ENCODE peak calls at places on chromosomes 7 and 10, in nine cellular contexts. One of them, this sample, is unnamed.
A peak's percentile ranks its signal among the peaks of the same experiment; 100 is the strongest.

GRCh38 chr7:1355568-1356340 is 103.5 kb downstream of the MICALL2 start:
- DNase-seq in upper lobe of right lung: peak; percentile 63
- DNase-seq in CD4-positive, alpha-beta T cell: no peak
- DNase-seq in AG09309: no peak
- DNase-seq in psoas muscle: no peak
- DNase-seq in GM13977: no peak
- DNase-seq in brain microvascular endothelial cell: no peak
- DNase-seq in MCF 10A: no peak
- DNase-seq in astrocyte of the spinal cord: no peak
- DNase-seq in this sample: no peak

GRCh38 chr10:86651631-86652331 is 2.6 kb upstream of the OPN4 start:
- DNase-seq in upper lobe of right lung: peak; percentile 57
- DNase-seq in CD4-positive, alpha-beta T cell: no peak
- DNase-seq in AG09309: no peak
- DNase-seq in psoas muscle: no peak
- DNase-seq in GM13977: no peak
- DNase-seq in brain microvascular endothelial cell: no peak
- DNase-seq in MCF 10A: no peak
- DNase-seq in astrocyte of the spinal cord: no peak
- DNase-seq in this sample: no peak

GRCh38 chr7:134300988-134301387 is 15.7 kb downstream of the SLC35B4 start:
- DNase-seq in upper lobe of right lung: no peak
- DNase-seq in CD4-positive, alpha-beta T cell: no peak
- DNase-seq in AG09309: no peak
- DNase-seq in psoas muscle: no peak
- DNase-seq in GM13977: no peak
- DNase-seq in brain microvascular endothelial cell: no peak
- DNase-seq in MCF 10A: no peak
- DNase-seq in astrocyte of the spinal cord: no peak
- DNase-seq in this sample: no peak

GRCh38 chr7:297611-298374 is 7.8 kb downstream of the FOXL3 start:
- DNase-seq in upper lobe of right lung: peak; percentile 62
- DNase-seq in CD4-positive, alpha-beta T cell: no peak
- DNase-seq in AG09309: no peak
- DNase-seq in psoas muscle: no peak
- DNase-seq in GM13977: no peak
- DNase-seq in brain microvascular endothelial cell: no peak
- DNase-seq in MCF 10A: no peak
- DNase-seq in astrocyte of the spinal cord: no peak
- DNase-seq in this sample: no peak

GRCh38 chr10:75230600-75231038 is 5.1 kb downstream of the COMTD1 start:
- DNase-seq in upper lobe of right lung: peak; percentile 93
- DNase-seq in CD4-positive, alpha-beta T cell: peak; percentile 90
- DNase-seq in AG09309: no peak
- DNase-seq in psoas muscle: peak; percentile 90
- DNase-seq in GM13977: peak; percentile 84
- DNase-seq in brain microvascular endothelial cell: peak; percentile 92
- DNase-seq in MCF 10A: peak; percentile 89
- DNase-seq in astrocyte of the spinal cord: peak; percentile 84
- DNase-seq in this sample: peak; percentile 59

GRCh38 chr10:66714741-66715140 is 211.1 kb upstream of the LRRTM3 start:
- DNase-seq in upper lobe of right lung: no peak
- DNase-seq in CD4-positive, alpha-beta T cell: no peak
- DNase-seq in AG09309: no peak
- DNase-seq in psoas muscle: no peak
- DNase-seq in GM13977: no peak
- DNase-seq in brain microvascular endothelial cell: no peak
- DNase-seq in MCF 10A: peak; percentile 47
- DNase-seq in astrocyte of the spinal cord: peak; percentile 5
- DNase-seq in this sample: no peak

GRCh38 chr7:2633538-2634264 is 1.9 kb downstream of the TTYH3 start:
- DNase-seq in upper lobe of right lung: peak; percentile 78
- DNase-seq in CD4-positive, alpha-beta T cell: no peak
- DNase-seq in AG09309: peak; percentile 76
- DNase-seq in psoas muscle: peak; percentile 80
- DNase-seq in GM13977: no peak
- DNase-seq in brain microvascular endothelial cell: peak; percentile 80
- DNase-seq in MCF 10A: peak; percentile 83
- DNase-seq in astrocyte of the spinal cord: peak; percentile 87
- DNase-seq in this sample: peak; percentile 78

GRCh38 chr7:45072131-45073030 is 16.4 kb downstream of the NACAD start:
- DNase-seq in upper lobe of right lung: no peak
- DNase-seq in CD4-positive, alpha-beta T cell: no peak
- DNase-seq in AG09309: no peak
- DNase-seq in psoas muscle: no peak
- DNase-seq in GM13977: no peak
- DNase-seq in brain microvascular endothelial cell: no peak
- DNase-seq in MCF 10A: no peak
- DNase-seq in astrocyte of the spinal cord: no peak
- DNase-seq in this sample: no peak

GRCh38 chr7:112056409-112056808 is 149.8 kb downstream of the DOCK4 start:
- DNase-seq in upper lobe of right lung: no peak
- DNase-seq in CD4-positive, alpha-beta T cell: no peak
- DNase-seq in AG09309: no peak
- DNase-seq in psoas muscle: no peak
- DNase-seq in GM13977: peak; percentile 17
- DNase-seq in brain microvascular endothelial cell: peak; percentile 37
- DNase-seq in MCF 10A: peak; percentile 65
- DNase-seq in astrocyte of the spinal cord: peak; percentile 10
- DNase-seq in this sample: no peak

GRCh38 chr10:12353399-12354027 is 4.2 kb downstream of the CAMK1D start:
- DNase-seq in upper lobe of right lung: no peak
- DNase-seq in CD4-positive, alpha-beta T cell: no peak
- DNase-seq in AG09309: no peak
- DNase-seq in psoas muscle: no peak
- DNase-seq in GM13977: no peak
- DNase-seq in brain microvascular endothelial cell: no peak
- DNase-seq in MCF 10A: no peak
- DNase-seq in astrocyte of the spinal cord: no peak
- DNase-seq in this sample: no peak

GRCh38 chr10:114261116-114261515 is 22.1 kb downstream of the VWA2 start:
- DNase-seq in upper lobe of right lung: no peak
- DNase-seq in CD4-positive, alpha-beta T cell: no peak
- DNase-seq in AG09309: peak; percentile 60
- DNase-seq in psoas muscle: no peak
- DNase-seq in GM13977: no peak
- DNase-seq in brain microvascular endothelial cell: peak; percentile 61
- DNase-seq in MCF 10A: no peak
- DNase-seq in astrocyte of the spinal cord: peak; percentile 41
- DNase-seq in this sample: peak; percentile 16

GRCh38 chr10:16742165-16742960 is 74.9 kb downstream of the RSU1 start:
- DNase-seq in upper lobe of right lung: no peak
- DNase-seq in CD4-positive, alpha-beta T cell: no peak
- DNase-seq in AG09309: no peak
- DNase-seq in psoas muscle: no peak
- DNase-seq in GM13977: no peak
- DNase-seq in brain microvascular endothelial cell: no peak
- DNase-seq in MCF 10A: no peak
- DNase-seq in astrocyte of the spinal cord: no peak
- DNase-seq in this sample: no peak

GRCh38 chr10:79383974-79384606 is 36.8 kb downstream of the PPIF start:
- DNase-seq in upper lobe of right lung: peak; percentile 60
- DNase-seq in CD4-positive, alpha-beta T cell: no peak
- DNase-seq in AG09309: no peak
- DNase-seq in psoas muscle: no peak
- DNase-seq in GM13977: no peak
- DNase-seq in brain microvascular endothelial cell: no peak
- DNase-seq in MCF 10A: no peak
- DNase-seq in astrocyte of the spinal cord: no peak
- DNase-seq in this sample: no peak

GRCh38 chr7:51267169-51267568 is 49.4 kb downstream of the COBL start:
- DNase-seq in upper lobe of right lung: no peak
- DNase-seq in CD4-positive, alpha-beta T cell: no peak
- DNase-seq in AG09309: no peak
- DNase-seq in psoas muscle: no peak
- DNase-seq in GM13977: no peak
- DNase-seq in brain microvascular endothelial cell: no peak
- DNase-seq in MCF 10A: no peak
- DNase-seq in astrocyte of the spinal cord: no peak
- DNase-seq in this sample: no peak

DNA sequence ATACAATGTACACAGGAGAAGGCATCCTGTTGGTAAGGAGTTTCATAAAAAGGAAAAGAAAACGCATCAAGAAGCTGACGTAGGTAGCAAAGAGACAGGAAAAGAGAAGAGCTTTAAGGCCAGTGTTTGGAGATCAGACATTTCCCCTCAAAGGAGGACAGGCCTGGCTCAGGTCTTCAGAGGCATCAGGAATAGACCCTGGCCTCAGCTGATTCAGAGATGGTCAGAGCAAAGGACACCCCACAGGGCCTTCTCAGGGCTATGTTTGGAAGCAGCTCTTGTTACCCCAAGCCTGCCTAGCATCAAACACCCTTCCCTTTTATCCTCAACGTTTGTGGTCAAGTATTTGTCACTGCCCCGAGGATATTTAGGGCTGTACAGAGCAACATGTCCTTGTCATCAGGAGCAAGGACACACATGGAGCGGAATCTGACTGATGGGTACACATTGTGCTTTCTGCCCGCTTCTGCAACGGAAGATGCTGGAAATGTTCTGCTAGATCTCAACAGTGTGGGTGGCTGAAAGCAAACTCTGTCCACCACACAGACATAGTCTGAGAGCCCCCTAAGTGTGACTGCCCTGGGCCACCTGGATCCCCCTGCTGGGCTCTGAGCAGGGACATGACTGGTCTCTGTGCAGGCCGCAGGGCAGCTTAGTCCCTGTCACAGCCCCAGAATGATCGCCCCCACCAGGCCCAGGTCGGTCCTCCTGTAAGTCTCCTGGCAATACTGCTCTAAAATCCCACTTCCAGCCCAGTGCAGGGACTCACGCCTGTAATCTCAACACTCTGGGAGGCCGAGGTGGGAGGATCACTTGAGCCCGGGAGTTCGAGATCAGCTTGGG is 1.0 kb upstream of the ZDHHC4 start:
- DNase-seq in upper lobe of right lung: no peak
- DNase-seq in CD4-positive, alpha-beta T cell: no peak
- DNase-seq in AG09309: no peak
- DNase-seq in psoas muscle: no peak
- DNase-seq in GM13977: no peak
- DNase-seq in brain microvascular endothelial cell: no peak
- DNase-seq in MCF 10A: no peak
- DNase-seq in astrocyte of the spinal cord: no peak
- DNase-seq in this sample: no peak
- TF ChIP-seq CTCF in upper lobe of right lung: no peak
- TF ChIP-seq CTCF in CD4-positive, alpha-beta T cell: no peak
- TF ChIP-seq CTCF in AG09309: no peak
- TF ChIP-seq CTCF in psoas muscle: no peak
- TF ChIP-seq CTCF in GM13977: peak; percentile 30
- TF ChIP-seq CTCF in brain microvascular endothelial cell: no peak
- TF ChIP-seq CTCF in MCF 10A: no peak
- TF ChIP-seq CTCF in astrocyte of the spinal cord: no peak
- TF ChIP-seq CTCF in this sample: no peak

GRCh38 chr7:41599760-41600159 is 103.1 kb downstream of the INHBA start:
- DNase-seq in upper lobe of right lung: no peak
- DNase-seq in CD4-positive, alpha-beta T cell: no peak
- DNase-seq in AG09309: no peak
- DNase-seq in psoas muscle: no peak
- DNase-seq in GM13977: no peak
- DNase-seq in brain microvascular endothelial cell: no peak
- DNase-seq in MCF 10A: no peak
- DNase-seq in astrocyte of the spinal cord: no peak
- DNase-seq in this sample: no peak
- TF ChIP-seq CTCF in upper lobe of right lung: no peak
- TF ChIP-seq CTCF in CD4-positive, alpha-beta T cell: no peak
- TF ChIP-seq CTCF in AG09309: no peak
- TF ChIP-seq CTCF in psoas muscle: no peak
- TF ChIP-seq CTCF in GM13977: peak; percentile 14
- TF ChIP-seq CTCF in brain microvascular endothelial cell: peak; percentile 43
- TF ChIP-seq CTCF in MCF 10A: peak; percentile 17
- TF ChIP-seq CTCF in astrocyte of the spinal cord: peak; percentile 17
- TF ChIP-seq CTCF in this sample: no peak

GRCh38 chr7:42380411-42380810 is 143.4 kb upstream of the GLI3 start:
- DNase-seq in upper lobe of right lung: no peak
- DNase-seq in CD4-positive, alpha-beta T cell: no peak
- DNase-seq in AG09309: peak; percentile 31
- DNase-seq in psoas muscle: no peak
- DNase-seq in GM13977: no peak
- DNase-seq in brain microvascular endothelial cell: no peak
- DNase-seq in MCF 10A: no peak
- DNase-seq in astrocyte of the spinal cord: peak; percentile 34
- DNase-seq in this sample: peak; percentile 11
- TF ChIP-seq CTCF in upper lobe of right lung: no peak
- TF ChIP-seq CTCF in CD4-positive, alpha-beta T cell: no peak
- TF ChIP-seq CTCF in AG09309: no peak
- TF ChIP-seq CTCF in psoas muscle: no peak
- TF ChIP-seq CTCF in GM13977: no peak
- TF ChIP-seq CTCF in brain microvascular endothelial cell: no peak
- TF ChIP-seq CTCF in MCF 10A: no peak
- TF ChIP-seq CTCF in astrocyte of the spinal cord: no peak
- TF ChIP-seq CTCF in this sample: no peak

GRCh38 chr7:100968031-100968430 is 1.3 kb upstream of the MUC12 start:
- DNase-seq in upper lobe of right lung: no peak
- DNase-seq in CD4-positive, alpha-beta T cell: no peak
- DNase-seq in AG09309: no peak
- DNase-seq in psoas muscle: no peak
- DNase-seq in GM13977: no peak
- DNase-seq in brain microvascular endothelial cell: no peak
- DNase-seq in MCF 10A: no peak
- DNase-seq in astrocyte of the spinal cord: no peak
- DNase-seq in this sample: no peak

GRCh38 chr7:100968650-100969049 is 715 bp upstream of the MUC12 start:
- DNase-seq in upper lobe of right lung: no peak
- DNase-seq in CD4-positive, alpha-beta T cell: no peak
- DNase-seq in AG09309: no peak
- DNase-seq in psoas muscle: no peak
- DNase-seq in GM13977: no peak
- DNase-seq in brain microvascular endothelial cell: no peak
- DNase-seq in MCF 10A: no peak
- DNase-seq in astrocyte of the spinal cord: no peak
- DNase-seq in this sample: no peak

GRCh38 chr7:100966542-100967291 is 2.6 kb upstream of the MUC12 start:
- DNase-seq in upper lobe of right lung: peak; percentile 68
- DNase-seq in CD4-positive, alpha-beta T cell: no peak
- DNase-seq in AG09309: no peak
- DNase-seq in psoas muscle: no peak
- DNase-seq in GM13977: no peak
- DNase-seq in brain microvascular endothelial cell: no peak
- DNase-seq in MCF 10A: no peak
- DNase-seq in astrocyte of the spinal cord: no peak
- DNase-seq in this sample: no peak

GRCh38 chr7:100965723-100966541 is 3.4 kb upstream of the MUC12 start:
- DNase-seq in upper lobe of right lung: peak; percentile 91
- DNase-seq in CD4-positive, alpha-beta T cell: peak; percentile 56
- DNase-seq in AG09309: no peak
- DNase-seq in psoas muscle: peak; percentile 53
- DNase-seq in GM13977: peak; percentile 96
- DNase-seq in brain microvascular endothelial cell: peak; percentile 51
- DNase-seq in MCF 10A: peak; percentile 58
- DNase-seq in astrocyte of the spinal cord: peak; percentile 24
- DNase-seq in this sample: no peak

GRCh38 chr7:100967292-100967863 is 2.0 kb upstream of the MUC12 start:
- DNase-seq in upper lobe of right lung: no peak
- DNase-seq in CD4-positive, alpha-beta T cell: no peak
- DNase-seq in AG09309: no peak
- DNase-seq in psoas muscle: no peak
- DNase-seq in GM13977: peak; percentile 55
- DNase-seq in brain microvascular endothelial cell: no peak
- DNase-seq in MCF 10A: peak; percentile 8
- DNase-seq in astrocyte of the spinal cord: no peak
- DNase-seq in this sample: no peak
- TF ChIP-seq CTCF in upper lobe of right lung: no peak
- TF ChIP-seq CTCF in CD4-positive, alpha-beta T cell: no peak
- TF ChIP-seq CTCF in AG09309: no peak
- TF ChIP-seq CTCF in psoas muscle: no peak
- TF ChIP-seq CTCF in GM13977: no peak
- TF ChIP-seq CTCF in brain microvascular endothelial cell: no peak
- TF ChIP-seq CTCF in MCF 10A: no peak
- TF ChIP-seq CTCF in astrocyte of the spinal cord: no peak
- TF ChIP-seq CTCF in this sample: no peak

GRCh38 chr10:102120142-102120986 is at the start of gene LDB1:
- DNase-seq in upper lobe of right lung: peak; percentile 91
- DNase-seq in CD4-positive, alpha-beta T cell: peak; percentile 62
- DNase-seq in AG09309: no peak
- DNase-seq in psoas muscle: peak; percentile 81
- DNase-seq in GM13977: peak; percentile 92
- DNase-seq in brain microvascular endothelial cell: peak; percentile 52
- DNase-seq in MCF 10A: peak; percentile 74
- DNase-seq in astrocyte of the spinal cord: peak; percentile 80
- DNase-seq in this sample: peak; percentile 50
- TF ChIP-seq CTCF in upper lobe of right lung: peak; percentile 5
- TF ChIP-seq CTCF in CD4-positive, alpha-beta T cell: no peak
- TF ChIP-seq CTCF in AG09309: no peak
- TF ChIP-seq CTCF in psoas muscle: peak; percentile 15
- TF ChIP-seq CTCF in GM13977: no peak
- TF ChIP-seq CTCF in brain microvascular endothelial cell: peak; percentile 12
- TF ChIP-seq CTCF in MCF 10A: no peak
- TF ChIP-seq CTCF in astrocyte of the spinal cord: peak; percentile 13
- TF ChIP-seq CTCF in this sample: peak; percentile 0

This sample was measured in AG09319.